ENCODE peak calls at places on chromosome 18, in ten cellular contexts. B is foreskin keratinocyte, D is HFF-Myc, S is right lobe of liver, M is pancreas, C is IMR-90, A is fibroblast of lung, P is heart right ventricle, Z is keratinocyte, Y is GM23338. O is an unnamed sample.

GRCh38 chr18:47175283-47175894 is 775 bp downstream of the IER3IP1 start:
- DNase-seq in B (no peak), D (no peak), S (no peak), M (no peak), C (no peak), A (no peak), P (no peak), Z (no peak), Y (peak), O (no peak)

GRCh38 chr18:28801876-28802275 is 624.9 kb upstream of the CDH2 start:
- DNase-seq in B (no peak), D (no peak), S (no peak), M (no peak), C (no peak), A (no peak), P (no peak), Z (no peak), Y (no peak), O (no peak)

GRCh38 chr18:6414723-6415362 is at the start of gene L3MBTL4:
- DNase-seq in B (no peak), D (no peak), S (peak), M (peak), C (no peak), A (no peak), P (peak), Z (no peak), Y (peak), O (peak)

GRCh38 chr18:23529597-23529996 is 26.3 kb downstream of the RMC1 start:
- DNase-seq in B (peak), D (no peak), S (no peak), M (no peak), C (peak), A (peak), P (no peak), Z (peak), Y (no peak), O (no peak)

GRCh38 chr18:58272779-58273500 is 228.9 kb downstream of the NEDD4L start:
- DNase-seq in B (no peak), D (no peak), S (no peak), M (no peak), C (peak), A (peak), P (no peak), Z (no peak), Y (peak), O (no peak)

GRCh38 chr18:28459587-28459986 is 282.7 kb upstream of the CDH2 start:
- DNase-seq in B (no peak), D (no peak), S (no peak), M (no peak), C (no peak), A (no peak), P (no peak), Z (no peak), Y (no peak), O (no peak)

GRCh38 chr18:3821524-3821923 is 371.6 kb downstream of the TGIF1 start:
- DNase-seq in B (no peak), D (no peak), S (no peak), M (no peak), C (no peak), A (no peak), P (no peak), Z (no peak), Y (peak), O (no peak)

GRCh38 chr18:25310045-25310444 is 41.9 kb downstream of the ZNF521 start:
- DNase-seq in B (no peak), D (no peak), S (no peak), M (no peak), C (peak), A (peak), P (no peak), Z (no peak), Y (peak), O (no peak)

GRCh38 chr18:45449761-45450227 is 165.5 kb upstream of the SLC14A2 start:
- DNase-seq in B (no peak), D (no peak), S (no peak), M (peak), C (no peak), A (peak), P (peak), Z (no peak), Y (no peak), O (no peak)

GRCh38 chr18:62781893-62782292 is 66.6 kb downstream of the PHLPP1 start:
- DNase-seq in B (peak), D (peak), S (peak), M (no peak), C (peak), A (peak), P (no peak), Z (peak), Y (peak), O (no peak)

GRCh38 chr18:62505669-62506494 is 16.9 kb upstream of the ZCCHC2 start:
- DNase-seq in B (no peak), D (no peak), S (no peak), M (no peak), C (no peak), A (no peak), P (no peak), Z (no peak), Y (no peak), O (peak)

GRCh38 chr18:57621252-57621607 is 406 bp downstream of the NARS1 start:
- DNase-seq in B (no peak), D (no peak), S (no peak), M (no peak), C (no peak), A (no peak), P (no peak), Z (no peak), Y (no peak), O (no peak)

GRCh38 chr18:58784601-58785137 is 80.0 kb upstream of the ZNF532 start:
- DNase-seq in B (no peak), D (no peak), S (no peak), M (no peak), C (no peak), A (peak), P (peak), Z (no peak), Y (peak), O (no peak)

GRCh38 chr18:70781860-70782453 is 493.1 kb downstream of the SOCS6 start:
- DNase-seq in B (no peak), D (no peak), S (peak), M (peak), C (peak), A (peak), P (no peak), Z (no peak), Y (peak), O (peak)

GRCh38 chr18:32324173-32324572 is 134.3 kb downstream of the MEP1B start:
- DNase-seq in B (no peak), D (no peak), S (no peak), M (no peak), C (peak), A (peak), P (no peak), Z (no peak), Y (no peak), O (no peak)

GRCh38 chr18:44870631-44871502 is 190.2 kb downstream of the SETBP1 start:
- DNase-seq in B (no peak), D (no peak), S (no peak), M (peak), C (no peak), A (no peak), P (no peak), Z (no peak), Y (no peak), O (no peak)

GRCh38 chr18:54284967-54285785 is 15.9 kb downstream of the POLI start:
- DNase-seq in B (peak), D (no peak), S (no peak), M (no peak), C (peak), A (peak), P (peak), Z (no peak), Y (no peak), O (peak)

GRCh38 chr18:72867721-72868665 is at the start of gene NETO1:
- DNase-seq in B (no peak), D (no peak), S (no peak), M (no peak), C (no peak), A (peak), P (no peak), Z (no peak), Y (peak), O (peak)

GRCh38 chr18:72986103-72986502 is 118.3 kb upstream of the NETO1 start:
- DNase-seq in B (peak), D (no peak), S (no peak), M (no peak), C (no peak), A (peak), P (no peak), Z (no peak), Y (no peak), O (no peak)

GRCh38 chr18:44852216-44852615 is 171.5 kb downstream of the SETBP1 start:
- DNase-seq in B (no peak), D (no peak), S (no peak), M (no peak), C (no peak), A (no peak), P (no peak), Z (no peak), Y (no peak), O (no peak)

GRCh38 chr18:47036298-47036874 is 965 bp upstream of the ELOA2 start:
- DNase-seq in B (no peak), D (peak), S (no peak), M (no peak), C (peak), A (peak), P (no peak), Z (no peak), Y (peak), O (peak)

GRCh38 chr18:35089382-35089781 is 48.2 kb downstream of the MAPRE2 start:
- DNase-seq in B (no peak), D (no peak), S (no peak), M (no peak), C (no peak), A (peak), P (no peak), Z (no peak), Y (no peak), O (no peak)

GRCh38 chr18:52897611-52898010 is 557.6 kb downstream of the DCC start:
- DNase-seq in B (no peak), D (no peak), S (no peak), M (no peak), C (no peak), A (no peak), P (no peak), Z (no peak), Y (no peak), O (no peak)

GRCh38 chr18:34595673-34596072 is 114.4 kb upstream of the DTNA start:
- DNase-seq in B (no peak), D (no peak), S (no peak), M (no peak), C (peak), A (peak), P (no peak), Z (no peak), Y (peak), O (no peak)

GRCh38 chr18:63987743-63988142 is 17.9 kb downstream of the SERPINB8 start:
- DNase-seq in B (no peak), D (no peak), S (no peak), M (no peak), C (no peak), A (no peak), P (no peak), Z (no peak), Y (no peak), O (no peak)

GRCh38 chr18:3269241-3269640 is 7.3 kb downstream of the MYL12B start:
- DNase-seq in B (no peak), D (no peak), S (no peak), M (no peak), C (no peak), A (no peak), P (no peak), Z (no peak), Y (no peak), O (no peak)

GRCh38 chr18:74242451-74243096 is 49.2 kb downstream of the CYB5A start:
- DNase-seq in B (no peak), D (no peak), S (peak), M (no peak), C (no peak), A (no peak), P (no peak), Z (no peak), Y (peak), O (no peak)

GRCh38 chr18:54606835-54607212 is 15.8 kb downstream of the DYNAP start:
- DNase-seq in B (no peak), D (no peak), S (no peak), M (peak), C (no peak), A (no peak), P (no peak), Z (no peak), Y (peak), O (no peak)

GRCh38 chr18:49345931-49346696 is 114.3 kb downstream of the DYM start:
- DNase-seq in B (no peak), D (no peak), S (no peak), M (no peak), C (peak), A (no peak), P (no peak), Z (no peak), Y (no peak), O (no peak)
- TF ChIP-seq CTCF in B (no peak), D (no peak), S (no peak), M (no peak), C (no peak), A (no peak), P (no peak), Z (no peak), Y (no peak), O (no peak)

GRCh38 chr18:11308499-11308898 is 159.1 kb upstream of the PIEZO2 start:
- DNase-seq in B (no peak), D (no peak), S (no peak), M (no peak), C (peak), A (peak), P (no peak), Z (no peak), Y (no peak), O (no peak)

GRCh38 chr18:11307716-11308115 is 158.3 kb upstream of the PIEZO2 start:
- DNase-seq in B (no peak), D (no peak), S (no peak), M (no peak), C (no peak), A (no peak), P (no peak), Z (no peak), Y (no peak), O (no peak)

GRCh38 chr18:11305507-11305906 is 156.1 kb upstream of the PIEZO2 start:
- DNase-seq in B (no peak), D (no peak), S (no peak), M (no peak), C (no peak), A (no peak), P (no peak), Z (no peak), Y (peak), O (no peak)

GRCh38 chr18:11310476-11311086 is 161.2 kb upstream of the PIEZO2 start:
- DNase-seq in B (no peak), D (peak), S (peak), M (no peak), C (peak), A (no peak), P (peak), Z (peak), Y (peak), O (peak)

DNA sequence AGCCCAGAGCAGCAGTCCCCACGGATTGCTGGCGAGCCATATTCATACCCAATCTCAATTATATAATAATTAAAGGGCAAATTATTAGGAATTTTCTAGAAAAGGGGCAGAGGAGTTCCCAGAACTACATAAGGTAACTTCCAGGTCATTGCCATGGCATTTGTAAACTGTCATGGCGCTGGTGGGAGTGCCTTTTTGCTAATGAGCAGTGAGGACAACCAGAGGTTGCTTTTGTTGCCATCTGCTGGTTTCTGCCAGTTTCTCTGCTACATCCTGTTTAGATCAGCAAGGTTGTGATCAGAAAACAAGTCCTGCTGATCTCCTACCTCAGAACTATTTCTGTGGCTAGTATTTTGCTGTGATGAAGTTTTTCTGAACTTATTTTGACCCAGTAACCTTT is 159.8 kb upstream of the PIEZO2 start:
- DNase-seq in B (no peak), D (no peak), S (peak), M (no peak), C (no peak), A (no peak), P (no peak), Z (no peak), Y (peak), O (no peak)
- TF ChIP-seq CTCF in B (no peak), D (peak), S (peak), M (no peak), C (peak), A (no peak), P (no peak), Z (peak), Y (peak), O (no peak)

DNA sequence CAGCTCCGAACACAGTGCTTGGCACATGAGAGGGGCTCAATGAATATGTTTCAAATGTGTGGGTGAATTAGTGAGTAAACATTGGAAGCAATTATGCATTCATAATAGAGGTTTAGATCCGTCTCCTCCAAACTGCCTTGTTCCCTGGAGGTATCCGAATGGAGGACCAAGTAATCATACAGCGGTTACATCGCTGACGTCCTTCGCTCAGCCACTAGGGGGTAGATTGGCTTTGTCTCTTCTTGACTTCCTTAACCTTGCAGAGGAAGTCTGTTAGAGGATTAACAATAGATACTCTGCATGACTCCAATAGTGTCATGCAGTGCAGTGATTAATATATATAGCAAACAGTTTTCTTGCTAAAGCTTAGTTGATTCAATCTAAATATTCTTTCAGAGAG is 517.0 kb downstream of the PTPRM start:
- DNase-seq in B (peak), D (peak), S (peak), M (peak), C (peak), A (peak), P (peak), Z (peak), Y (peak), O (no peak)
- TF ChIP-seq CTCF in B (peak), D (peak), S (peak), M (no peak), C (peak), A (peak), P (peak), Z (peak), Y (peak), O (no peak)

DNA sequence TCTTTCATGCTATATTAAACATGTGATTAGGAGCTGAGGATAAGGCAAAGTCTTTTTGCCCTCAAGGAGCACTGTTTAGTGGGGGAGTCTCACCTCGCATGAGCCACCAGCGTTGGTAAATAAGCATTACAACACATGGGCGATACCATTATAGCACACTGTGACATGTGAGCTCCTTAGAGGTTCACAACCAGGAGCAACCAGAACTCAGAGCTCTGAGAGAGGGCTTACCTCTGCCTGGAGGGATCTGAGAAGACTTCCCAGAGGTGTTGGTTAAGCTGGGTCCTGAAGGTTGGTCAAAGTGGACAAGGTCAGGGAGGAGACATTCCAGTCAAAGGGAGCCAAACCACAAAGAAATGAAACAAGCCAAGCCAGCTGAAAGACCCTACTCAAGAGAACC is 158.8 kb downstream of the ESCO1 start:
- DNase-seq in B (no peak), D (no peak), S (no peak), M (no peak), C (no peak), A (no peak), P (no peak), Z (no peak), Y (no peak), O (no peak)
- TF ChIP-seq CTCF in B (no peak), D (no peak), S (no peak), M (no peak), C (no peak), A (no peak), P (no peak), Z (no peak), Y (no peak), O (no peak)

GRCh38 chr18:9366126-9366714 is 31.6 kb downstream of the TWSG1 start:
- DNase-seq in B (peak), D (peak), S (no peak), M (peak), C (peak), A (peak), P (no peak), Z (peak), Y (peak), O (no peak)
- TF ChIP-seq CTCF in B (peak), D (peak), S (peak), M (no peak), C (peak), A (peak), P (peak), Z (peak), Y (peak), O (no peak)

GRCh38 chr18:36897253-36897652 is 68.3 kb downstream of the KIAA1328 start:
- DNase-seq in B (no peak), D (no peak), S (no peak), M (no peak), C (no peak), A (no peak), P (no peak), Z (no peak), Y (no peak), O (no peak)

GRCh38 chr18:36895606-36896005 is 66.7 kb downstream of the KIAA1328 start:
- DNase-seq in B (no peak), D (no peak), S (no peak), M (no peak), C (no peak), A (no peak), P (no peak), Z (no peak), Y (no peak), O (no peak)

GRCh38 chr18:36901277-36901701 is 72.4 kb downstream of the KIAA1328 start:
- DNase-seq in B (no peak), D (no peak), S (no peak), M (no peak), C (peak), A (peak), P (no peak), Z (no peak), Y (no peak), O (no peak)

GRCh38 chr18:36903215-36903928 is 74.4 kb downstream of the KIAA1328 start:
- DNase-seq in B (no peak), D (no peak), S (no peak), M (no peak), C (peak), A (peak), P (no peak), Z (no peak), Y (no peak), O (no peak)

DNA sequence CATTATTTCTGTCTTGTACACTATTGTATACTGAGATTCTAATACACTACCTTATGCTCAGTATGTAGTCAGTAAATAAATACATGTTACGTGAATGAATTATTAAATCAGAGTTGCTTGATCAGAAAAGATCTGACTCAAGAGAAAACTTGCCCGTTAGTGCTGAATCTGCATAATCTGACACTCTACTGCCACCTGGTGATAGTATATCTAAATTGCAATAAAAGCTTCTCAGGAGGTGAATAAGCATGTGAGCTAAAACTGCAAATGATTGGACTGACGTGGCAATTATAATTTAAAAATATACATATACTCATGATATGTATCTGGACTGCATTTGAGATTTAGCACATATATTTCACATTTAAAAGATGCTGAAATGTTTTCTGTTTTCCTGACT is 70.4 kb downstream of the KIAA1328 start:
- DNase-seq in B (peak), D (peak), S (no peak), M (no peak), C (peak), A (no peak), P (no peak), Z (peak), Y (peak), O (no peak)
- TF ChIP-seq CTCF in B (peak), D (peak), S (peak), M (no peak), C (peak), A (no peak), P (no peak), Z (peak), Y (peak), O (no peak)

GRCh38 chr18:77702686-77703085 is 453.0 kb downstream of the GALR1 start:
- DNase-seq in B (no peak), D (no peak), S (no peak), M (no peak), C (peak), A (no peak), P (no peak), Z (no peak), Y (peak), O (no peak)
- TF ChIP-seq CTCF in B (peak), D (no peak), S (peak), M (no peak), C (no peak), A (no peak), P (peak), Z (peak), Y (peak), O (no peak)

DNA sequence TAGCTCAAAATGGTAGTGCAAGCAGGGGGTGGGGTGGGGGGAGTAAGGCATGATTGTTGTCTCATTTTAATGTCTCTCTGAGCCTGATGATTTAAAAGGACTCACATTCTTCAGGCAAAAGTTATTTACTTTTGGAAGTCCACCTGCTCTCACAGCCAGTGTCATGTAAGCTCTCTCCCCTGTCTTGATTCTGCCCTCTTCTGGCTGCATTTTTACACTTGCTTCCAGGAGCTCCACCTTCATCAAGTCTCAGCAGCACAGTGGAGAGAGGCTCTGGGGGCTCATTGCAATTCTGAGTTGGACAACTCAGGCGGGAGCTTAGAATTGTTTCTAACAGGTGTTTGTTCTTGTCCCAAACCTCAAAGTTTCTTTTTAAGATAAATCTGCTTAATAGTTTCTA is 39.2 kb downstream of the GNAL start:
- DNase-seq in B (no peak), D (peak), S (no peak), M (no peak), C (no peak), A (peak), P (no peak), Z (no peak), Y (peak), O (no peak)
- TF ChIP-seq CTCF in B (peak), D (no peak), S (no peak), M (no peak), C (no peak), A (no peak), P (no peak), Z (peak), Y (peak), O (no peak)

O was measured in GM20000.